ENCODE peak calls at places on chromosomes 16 and 17, in seven cellular contexts. One of them, this sample, is unnamed.

GRCh38 chr16:29825145-29826044 is 5.1 kb downstream of the MVP start:
- DNase-seq in mesendoderm: peak; percentile 47
- DNase-seq in IMR-90: peak; percentile 90
- DNase-seq in neuronal stem cell: no peak
- DNase-seq in H9: no peak
- DNase-seq in mesenchymal stem cell: peak; percentile 80
- DNase-seq in H1: no peak
- DNase-seq in this sample: no peak

GRCh38 chr17:14741516-14741915 is 440.6 kb downstream of the HS3ST3B1 start:
- DNase-seq in mesendoderm: no peak
- DNase-seq in H9: no peak
- DNase-seq in IMR-90: peak; percentile 52
- DNase-seq in mesenchymal stem cell: peak; percentile 49
- DNase-seq in H1: no peak
- DNase-seq in neuronal stem cell: no peak
- DNase-seq in this sample: no peak

GRCh38 chr17:58086953-58087352 is 3.7 kb downstream of the DYNLL2 start:
- DNase-seq in IMR-90: no peak
- DNase-seq in H1: peak; percentile 28
- DNase-seq in mesenchymal stem cell: no peak
- DNase-seq in H9: peak; percentile 25
- DNase-seq in neuronal stem cell: no peak
- DNase-seq in mesendoderm: no peak
- DNase-seq in this sample: no peak

GRCh38 chr17:69608808-69609494 is 194.5 kb downstream of the MAP2K6 start:
- DNase-seq in H1: no peak
- DNase-seq in mesenchymal stem cell: peak; percentile 91
- DNase-seq in neuronal stem cell: no peak
- DNase-seq in mesendoderm: no peak
- DNase-seq in IMR-90: peak; percentile 96
- DNase-seq in H9: no peak
- DNase-seq in this sample: peak; percentile 77

GRCh38 chr16:17293813-17294558 is 176.8 kb downstream of the XYLT1 start:
- DNase-seq in mesenchymal stem cell: no peak
- DNase-seq in H9: no peak
- DNase-seq in mesendoderm: no peak
- DNase-seq in neuronal stem cell: no peak
- DNase-seq in H1: no peak
- DNase-seq in IMR-90: no peak
- DNase-seq in this sample: no peak

GRCh38 chr17:78655251-78655940 is 78.2 kb upstream of the DNAH17 start:
- DNase-seq in mesendoderm: no peak
- DNase-seq in H1: no peak
- DNase-seq in IMR-90: no peak
- DNase-seq in mesenchymal stem cell: no peak
- DNase-seq in H9: no peak
- DNase-seq in neuronal stem cell: no peak
- DNase-seq in this sample: no peak

GRCh38 chr16:66858740-66859396 is 14.7 kb downstream of the CA7 start:
- DNase-seq in mesendoderm: no peak
- DNase-seq in H9: no peak
- DNase-seq in IMR-90: peak; percentile 49
- DNase-seq in mesenchymal stem cell: peak; percentile 50
- DNase-seq in neuronal stem cell: no peak
- DNase-seq in H1: no peak
- DNase-seq in this sample: peak; percentile 35

GRCh38 chr17:61255609-61256008 is 144.0 kb upstream of the TBX2 start:
- DNase-seq in H9: no peak
- DNase-seq in mesendoderm: no peak
- DNase-seq in IMR-90: no peak
- DNase-seq in H1: no peak
- DNase-seq in neuronal stem cell: no peak
- DNase-seq in mesenchymal stem cell: no peak
- DNase-seq in this sample: no peak

GRCh38 chr16:89827383-89828198 is 684 bp upstream of the SPIRE2 start:
- DNase-seq in IMR-90: peak; percentile 62
- DNase-seq in H1: peak; percentile 84
- DNase-seq in neuronal stem cell: peak; percentile 58
- DNase-seq in H9: peak; percentile 58
- DNase-seq in mesenchymal stem cell: peak; percentile 91
- DNase-seq in mesendoderm: peak; percentile 50
- DNase-seq in this sample: peak; percentile 97

GRCh38 chr17:36529121-36529520 is 5.5 kb downstream of the MYO19 start:
- DNase-seq in neuronal stem cell: no peak
- DNase-seq in H1: no peak
- DNase-seq in mesenchymal stem cell: peak; percentile 70
- DNase-seq in mesendoderm: no peak
- DNase-seq in H9: no peak
- DNase-seq in IMR-90: peak; percentile 75
- DNase-seq in this sample: no peak

GRCh38 chr16:74657873-74658642 is 8.6 kb downstream of the RFWD3 start:
- DNase-seq in neuronal stem cell: no peak
- DNase-seq in mesendoderm: no peak
- DNase-seq in H9: no peak
- DNase-seq in IMR-90: no peak
- DNase-seq in mesenchymal stem cell: no peak
- DNase-seq in H1: no peak
- DNase-seq in this sample: no peak

GRCh38 chr17:51913491-51913890 is 245.0 kb downstream of the CA10 start:
- DNase-seq in neuronal stem cell: no peak
- DNase-seq in H9: no peak
- DNase-seq in mesenchymal stem cell: no peak
- DNase-seq in IMR-90: no peak
- DNase-seq in H1: no peak
- DNase-seq in mesendoderm: peak; percentile 10
- DNase-seq in this sample: no peak

GRCh38 chr17:51797150-51797549 is 361.4 kb downstream of the CA10 start:
- DNase-seq in IMR-90: no peak
- DNase-seq in mesendoderm: no peak
- DNase-seq in neuronal stem cell: no peak
- DNase-seq in mesenchymal stem cell: no peak
- DNase-seq in H1: no peak
- DNase-seq in H9: no peak
- DNase-seq in this sample: no peak

GRCh38 chr16:83957296-83957855 is 4.3 kb downstream of the OSGIN1 start:
- DNase-seq in mesendoderm: no peak
- DNase-seq in mesenchymal stem cell: no peak
- DNase-seq in IMR-90: no peak
- DNase-seq in neuronal stem cell: no peak
- DNase-seq in H9: no peak
- DNase-seq in H1: no peak
- DNase-seq in this sample: no peak

GRCh38 chr17:79305376-79305775 is 230.8 kb downstream of the ENGASE start:
- DNase-seq in mesendoderm: no peak
- DNase-seq in IMR-90: no peak
- DNase-seq in neuronal stem cell: no peak
- DNase-seq in H1: no peak
- DNase-seq in H9: no peak
- DNase-seq in mesenchymal stem cell: no peak
- DNase-seq in this sample: no peak

GRCh38 chr17:28643979-28644781 is 778 bp downstream of the BLTP2 start:
- DNase-seq in mesendoderm: peak; percentile 72
- DNase-seq in mesenchymal stem cell: peak; percentile 77
- DNase-seq in H9: peak; percentile 68
- DNase-seq in neuronal stem cell: peak; percentile 26
- DNase-seq in IMR-90: peak; percentile 55
- DNase-seq in H1: peak; percentile 60
- DNase-seq in this sample: peak; percentile 77

GRCh38 chr16:55820615-55821014 is 12.3 kb downstream of the CES1 start:
- DNase-seq in neuronal stem cell: no peak
- DNase-seq in mesenchymal stem cell: no peak
- DNase-seq in H9: no peak
- DNase-seq in IMR-90: no peak
- DNase-seq in mesendoderm: no peak
- DNase-seq in H1: no peak
- DNase-seq in this sample: no peak

GRCh38 chr17:4530799-4531730 is 24.1 kb downstream of the MYBBP1A start:
- DNase-seq in H9: no peak
- DNase-seq in mesenchymal stem cell: no peak
- DNase-seq in H1: no peak
- DNase-seq in IMR-90: no peak
- DNase-seq in mesendoderm: peak; percentile 37
- DNase-seq in neuronal stem cell: no peak
- DNase-seq in this sample: no peak

GRCh38 chr16:1309888-1310831 is 724 bp downstream of the UBE2I start:
- DNase-seq in H1: no peak
- DNase-seq in IMR-90: peak; percentile 45
- DNase-seq in mesenchymal stem cell: peak; percentile 54
- DNase-seq in neuronal stem cell: no peak
- DNase-seq in mesendoderm: no peak
- DNase-seq in H9: no peak
- DNase-seq in this sample: no peak

GRCh38 chr17:1486802-1487695 is 5.4 kb downstream of the MYO1C start:
- DNase-seq in IMR-90: no peak
- DNase-seq in H9: peak; percentile 89
- DNase-seq in mesenchymal stem cell: peak; percentile 81
- DNase-seq in H1: peak; percentile 79
- DNase-seq in mesendoderm: peak; percentile 91
- DNase-seq in neuronal stem cell: peak; percentile 54
- DNase-seq in this sample: peak; percentile 97

GRCh38 chr16:14289692-14290340 is 218.7 kb downstream of the MRTFB start:
- DNase-seq in mesendoderm: peak; percentile 81
- DNase-seq in neuronal stem cell: no peak
- DNase-seq in mesenchymal stem cell: no peak
- DNase-seq in H9: peak; percentile 76
- DNase-seq in IMR-90: peak; percentile 24
- DNase-seq in H1: peak; percentile 69
- DNase-seq in this sample: no peak

GRCh38 chr16:4477966-4478365 is 1.8 kb downstream of the HMOX2 start:
- DNase-seq in mesenchymal stem cell: peak; percentile 64
- DNase-seq in H1: no peak
- DNase-seq in H9: no peak
- DNase-seq in mesendoderm: peak; percentile 82
- DNase-seq in IMR-90: peak; percentile 61
- DNase-seq in neuronal stem cell: no peak
- DNase-seq in this sample: peak; percentile 45

GRCh38 chr17:4986951-4987766 is at the start of gene CAMTA2:
- DNase-seq in H9: peak; percentile 90
- DNase-seq in H1: peak; percentile 93
- DNase-seq in neuronal stem cell: peak; percentile 73
- DNase-seq in mesenchymal stem cell: peak; percentile 72
- DNase-seq in IMR-90: peak; percentile 56
- DNase-seq in mesendoderm: peak; percentile 71
- DNase-seq in this sample: peak; percentile 71

GRCh38 chr16:80300876-80301275 is 239.9 kb upstream of the DYNLRB2 start:
- DNase-seq in IMR-90: peak; percentile 59
- DNase-seq in mesenchymal stem cell: no peak
- DNase-seq in H9: no peak
- DNase-seq in mesendoderm: peak; percentile 65
- DNase-seq in neuronal stem cell: no peak
- DNase-seq in H1: no peak
- DNase-seq in this sample: peak; percentile 67

DNA sequence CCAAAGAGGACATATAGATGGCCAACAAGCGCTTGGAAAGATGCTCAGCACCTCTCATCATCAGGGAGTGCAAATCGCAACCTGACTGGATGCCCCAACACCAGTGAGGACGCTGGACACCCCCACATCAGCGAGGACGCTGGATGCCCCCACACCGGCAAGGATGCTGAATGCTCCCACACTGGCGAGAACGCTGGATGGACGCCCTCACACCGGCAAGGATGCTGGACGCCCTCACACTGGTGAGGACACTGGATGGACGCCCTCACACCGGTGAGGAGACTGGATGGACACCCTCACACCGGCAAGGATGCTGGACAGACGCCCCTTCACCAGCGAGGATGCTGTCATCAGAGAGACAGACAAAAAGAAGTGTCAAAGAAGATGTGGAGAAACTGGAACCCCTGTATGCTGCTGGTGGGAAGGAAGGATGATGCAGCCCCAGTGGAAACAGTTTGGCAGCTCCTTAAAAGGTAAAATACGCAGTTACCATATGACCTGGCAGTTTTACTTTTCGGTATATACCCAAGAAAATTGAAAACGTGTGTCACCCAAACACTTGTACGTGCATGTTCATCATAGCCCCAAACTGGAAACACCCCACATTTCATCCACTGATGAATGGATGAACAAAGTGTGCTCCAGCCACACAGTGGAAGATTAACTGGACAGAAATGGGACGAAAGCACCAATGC is 10.1 kb upstream of the JPH3 start:
- DNase-seq in H9: no peak
- DNase-seq in neuronal stem cell: no peak
- DNase-seq in mesendoderm: no peak
- DNase-seq in H1: no peak
- DNase-seq in mesenchymal stem cell: no peak
- DNase-seq in IMR-90: no peak
- DNase-seq in this sample: no peak
- H3K18ac ChIP-seq in H9: no peak overlapping the region
- H3K18ac ChIP-seq in neuronal stem cell: peak overlapping the region; percentile 33
- H3K18ac ChIP-seq in mesendoderm: no peak overlapping the region
- H3K18ac ChIP-seq in H1: no peak overlapping the region
- H3K18ac ChIP-seq in mesenchymal stem cell: no peak overlapping the region
- H3K18ac ChIP-seq in IMR-90: no peak overlapping the region
- H3K18ac ChIP-seq in this sample: no peak overlapping the region

GRCh38 chr16:85595299-85595661 is 17.8 kb upstream of the GSE1 start:
- DNase-seq in IMR-90: no peak
- DNase-seq in neuronal stem cell: no peak
- DNase-seq in mesenchymal stem cell: no peak
- DNase-seq in H1: no peak
- DNase-seq in H9: no peak
- DNase-seq in mesendoderm: no peak
- DNase-seq in this sample: peak; percentile 80
- H3K4me2 ChIP-seq in IMR-90: no peak overlapping the region
- H3K4me2 ChIP-seq in neuronal stem cell: no peak overlapping the region
- H3K4me2 ChIP-seq in mesenchymal stem cell: no peak overlapping the region
- H3K4me2 ChIP-seq in H1: no peak overlapping the region
- H3K4me2 ChIP-seq in H9: no peak overlapping the region
- H3K4me2 ChIP-seq in mesendoderm: no peak overlapping the region
- H3K4me2 ChIP-seq in this sample: no peak overlapping the region

DNA sequence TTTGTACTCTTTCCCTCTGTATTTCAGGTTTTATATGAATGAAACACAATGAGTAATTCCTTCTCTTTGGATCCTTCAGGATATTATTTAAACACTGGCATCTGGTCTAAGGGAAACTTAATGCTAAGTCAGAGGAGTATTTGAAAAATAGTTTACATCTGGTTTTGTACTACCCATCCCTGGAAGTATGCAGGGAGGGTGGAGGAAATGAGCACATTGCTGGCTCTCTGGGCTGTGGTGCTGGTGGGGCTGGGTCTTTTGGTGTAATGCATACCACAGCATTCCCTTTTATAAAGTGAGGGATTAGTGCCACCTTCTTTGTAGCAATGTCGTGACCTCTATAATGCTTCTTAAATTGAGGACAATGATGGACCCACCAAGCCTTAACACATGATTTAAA is 105.4 kb upstream of the AXIN2 start:
- DNase-seq in mesenchymal stem cell: no peak
- DNase-seq in H1: no peak
- DNase-seq in mesendoderm: no peak
- DNase-seq in H9: no peak
- DNase-seq in neuronal stem cell: peak; percentile 67
- DNase-seq in IMR-90: peak; percentile 15
- DNase-seq in this sample: no peak
- H3K18ac ChIP-seq in mesenchymal stem cell: no peak overlapping the region
- H3K18ac ChIP-seq in H1: no peak overlapping the region
- H3K18ac ChIP-seq in mesendoderm: no peak overlapping the region
- H3K18ac ChIP-seq in H9: no peak overlapping the region
- H3K18ac ChIP-seq in neuronal stem cell: no peak overlapping the region
- H3K18ac ChIP-seq in IMR-90: no peak overlapping the region
- H3K18ac ChIP-seq in this sample: no peak overlapping the region

GRCh38 chr17:83010323-83011200 is 68.8 kb upstream of the METRNL start:
- DNase-seq in neuronal stem cell: no peak
- DNase-seq in H1: peak; percentile 44
- DNase-seq in mesenchymal stem cell: peak; percentile 52
- DNase-seq in mesendoderm: peak; percentile 20
- DNase-seq in H9: no peak
- DNase-seq in IMR-90: peak; percentile 69
- DNase-seq in this sample: no peak
- H3K4me2 ChIP-seq in neuronal stem cell: no peak overlapping the region
- H3K4me2 ChIP-seq in H1: no peak overlapping the region
- H3K4me2 ChIP-seq in mesenchymal stem cell: no peak overlapping the region
- H3K4me2 ChIP-seq in mesendoderm: no peak overlapping the region
- H3K4me2 ChIP-seq in H9: no peak overlapping the region
- H3K4me2 ChIP-seq in IMR-90: peak overlapping the region; percentile 39
- H3K4me2 ChIP-seq in this sample: no peak overlapping the region

This sample was measured in trophoblast cell.